ENCODE peak calls at places on chromosomes 4 and X, in five cellular contexts. One of them, this sample, is unnamed.

GRCh38 chr4:32562010-32562409 is 1841.8 kb downstream of the PCDH7 start:
- DNase-seq in astrocyte of the spinal cord: no peak
- DNase-seq in NAMALWA: no peak
- DNase-seq in GM20000: no peak
- DNase-seq in neural crest cell: no peak
- DNase-seq in this sample: no peak

GRCh38 chrX:45323387-45323786 is 122.7 kb upstream of the DIPK2B start:
- DNase-seq in astrocyte of the spinal cord: no peak
- DNase-seq in NAMALWA: no peak
- DNase-seq in GM20000: no peak
- DNase-seq in neural crest cell: no peak
- DNase-seq in this sample: no peak

GRCh38 chr4:108754327-108754726 is 8.5 kb downstream of the ETNPPL start:
- DNase-seq in astrocyte of the spinal cord: no peak
- DNase-seq in NAMALWA: no peak
- DNase-seq in GM20000: no peak
- DNase-seq in neural crest cell: no peak
- DNase-seq in this sample: no peak

GRCh38 chrX:115362334-115363095 is 73.0 kb downstream of the LUZP4 start:
- DNase-seq in astrocyte of the spinal cord: peak
- DNase-seq in NAMALWA: peak
- DNase-seq in GM20000: no peak
- DNase-seq in neural crest cell: no peak
- DNase-seq in this sample: no peak

GRCh38 chr4:31702291-31702690 is 982.1 kb downstream of the PCDH7 start:
- DNase-seq in astrocyte of the spinal cord: no peak
- DNase-seq in NAMALWA: no peak
- DNase-seq in GM20000: no peak
- DNase-seq in neural crest cell: no peak
- DNase-seq in this sample: no peak

GRCh38 chr4:40986375-40986774 is 228.0 kb downstream of the APBB2 start:
- DNase-seq in astrocyte of the spinal cord: no peak
- DNase-seq in NAMALWA: no peak
- DNase-seq in GM20000: no peak
- DNase-seq in neural crest cell: no peak
- DNase-seq in this sample: no peak

GRCh38 chr4:39637572-39638357 is 900 bp downstream of the SMIM14 start:
- DNase-seq in astrocyte of the spinal cord: peak
- DNase-seq in NAMALWA: peak
- DNase-seq in GM20000: peak
- DNase-seq in neural crest cell: peak
- DNase-seq in this sample: no peak

GRCh38 chr4:37882665-37883296 is 8.1 kb upstream of the TBC1D1 start:
- DNase-seq in astrocyte of the spinal cord: no peak
- DNase-seq in NAMALWA: no peak
- DNase-seq in GM20000: no peak
- DNase-seq in neural crest cell: no peak
- DNase-seq in this sample: no peak

GRCh38 chrX:137166591-137166990 is 132.8 kb upstream of the GPR101 start:
- DNase-seq in astrocyte of the spinal cord: no peak
- DNase-seq in NAMALWA: peak
- DNase-seq in GM20000: peak
- DNase-seq in neural crest cell: no peak
- DNase-seq in this sample: no peak

GRCh38 chr4:98794565-98795205 is 134.2 kb downstream of the EIF4E start:
- DNase-seq in astrocyte of the spinal cord: peak
- DNase-seq in NAMALWA: no peak
- DNase-seq in GM20000: no peak
- DNase-seq in neural crest cell: no peak
- DNase-seq in this sample: no peak